ENCODE peak calls at places on chromosomes 7 and 10, in four cellular contexts. One of them, this sample, is unnamed.

GRCh38 chr7:117143580-117143979 is 179.3 kb downstream of the WNT2 start:
- DNase-seq in lower leg skin: no peak
- DNase-seq in psoas muscle: no peak
- DNase-seq in progenitor cell of endocrine pancreas: no peak
- DNase-seq in this sample: no peak

GRCh38 chr10:97752956-97753355 is 16.0 kb downstream of the ZFYVE27 start:
- DNase-seq in progenitor cell of endocrine pancreas: no peak
- DNase-seq in lower leg skin: no peak
- DNase-seq in psoas muscle: no peak
- DNase-seq in this sample: no peak

GRCh38 chr7:115274-115911 is 77.0 kb upstream of the FAM20C start:
- DNase-seq in lower leg skin: no peak
- DNase-seq in progenitor cell of endocrine pancreas: no peak
- DNase-seq in psoas muscle: no peak
- DNase-seq in this sample: no peak

GRCh38 chr7:11404355-11404754 is 427.6 kb downstream of the THSD7A start:
- DNase-seq in progenitor cell of endocrine pancreas: no peak
- DNase-seq in psoas muscle: no peak
- DNase-seq in lower leg skin: no peak
- DNase-seq in this sample: no peak

GRCh38 chr10:79237801-79238520 is 109.3 kb upstream of the PPIF start:
- DNase-seq in psoas muscle: no peak
- DNase-seq in progenitor cell of endocrine pancreas: no peak
- DNase-seq in lower leg skin: no peak
- DNase-seq in this sample: no peak

GRCh38 chr7:139230078-139230477 is 959 bp upstream of the UBN2 start:
- DNase-seq in lower leg skin: no peak
- DNase-seq in psoas muscle: no peak
- DNase-seq in progenitor cell of endocrine pancreas: no peak
- DNase-seq in this sample: no peak

GRCh38 chr10:70374775-70375614 is 7.4 kb downstream of the LRRC20 start:
- DNase-seq in progenitor cell of endocrine pancreas: no peak
- DNase-seq in lower leg skin: no peak
- DNase-seq in psoas muscle: no peak
- DNase-seq in this sample: no peak

GRCh38 chr7:79810945-79811344 is 323.7 kb upstream of the GNAI1 start:
- DNase-seq in lower leg skin: no peak
- DNase-seq in progenitor cell of endocrine pancreas: no peak
- DNase-seq in psoas muscle: no peak
- DNase-seq in this sample: no peak

GRCh38 chr10:84155521-84155920 is 16.2 kb downstream of the GHITM start:
- DNase-seq in progenitor cell of endocrine pancreas: no peak
- DNase-seq in psoas muscle: no peak
- DNase-seq in lower leg skin: no peak
- DNase-seq in this sample: no peak

GRCh38 chr7:102992820-102993531 is 80.2 kb downstream of the LRRC17 start:
- DNase-seq in psoas muscle: no peak
- DNase-seq in progenitor cell of endocrine pancreas: no peak
- DNase-seq in lower leg skin: no peak
- DNase-seq in this sample: no peak

GRCh38 chr10:101030492-101031127 is 319 bp downstream of the PDZD7 start:
- DNase-seq in lower leg skin: no peak
- DNase-seq in progenitor cell of endocrine pancreas: no peak
- DNase-seq in psoas muscle: no peak
- DNase-seq in this sample: no peak

GRCh38 chr10:51468424-51468823 is 231.0 kb downstream of the CSTF2T start:
- DNase-seq in psoas muscle: no peak
- DNase-seq in progenitor cell of endocrine pancreas: no peak
- DNase-seq in lower leg skin: no peak
- DNase-seq in this sample: no peak

GRCh38 chr7:123492485-123492884 is 41.9 kb downstream of the IQUB start:
- DNase-seq in lower leg skin: no peak
- DNase-seq in psoas muscle: no peak
- DNase-seq in progenitor cell of endocrine pancreas: no peak
- DNase-seq in this sample: no peak

GRCh38 chr10:33386926-33387325 is 52.5 kb upstream of the NRP1 start:
- DNase-seq in progenitor cell of endocrine pancreas: no peak
- DNase-seq in psoas muscle: no peak
- DNase-seq in lower leg skin: no peak
- DNase-seq in this sample: no peak

GRCh38 chr7:42886129-42886528 is 25.7 kb downstream of the C7orf25 start:
- DNase-seq in psoas muscle: no peak
- DNase-seq in lower leg skin: no peak
- DNase-seq in progenitor cell of endocrine pancreas: no peak
- DNase-seq in this sample: no peak

GRCh38 chr7:39609462-39610149 is 13.8 kb upstream of the RALA start:
- DNase-seq in progenitor cell of endocrine pancreas: peak
- DNase-seq in psoas muscle: peak
- DNase-seq in lower leg skin: no peak
- DNase-seq in this sample: no peak

GRCh38 chr10:19003341-19003740 is 45.3 kb upstream of the MALRD1 start:
- DNase-seq in lower leg skin: no peak
- DNase-seq in progenitor cell of endocrine pancreas: no peak
- DNase-seq in psoas muscle: no peak
- DNase-seq in this sample: no peak

GRCh38 chr7:25965405-25966123 is 186.4 kb upstream of the NFE2L3 start:
- DNase-seq in lower leg skin: no peak
- DNase-seq in progenitor cell of endocrine pancreas: no peak
- DNase-seq in psoas muscle: no peak
- DNase-seq in this sample: no peak

GRCh38 chr10:84493951-84494848 is 165.8 kb downstream of the CCSER2 start:
- DNase-seq in progenitor cell of endocrine pancreas: no peak
- DNase-seq in psoas muscle: no peak
- DNase-seq in lower leg skin: no peak
- DNase-seq in this sample: no peak

GRCh38 chr10:121303273-121303890 is 294.9 kb downstream of the FGFR2 start:
- DNase-seq in progenitor cell of endocrine pancreas: no peak
- DNase-seq in psoas muscle: no peak
- DNase-seq in lower leg skin: no peak
- DNase-seq in this sample: no peak

GRCh38 chr10:79286318-79286951 is 60.8 kb upstream of the PPIF start:
- DNase-seq in progenitor cell of endocrine pancreas: no peak
- DNase-seq in psoas muscle: peak
- DNase-seq in lower leg skin: peak
- DNase-seq in this sample: peak

GRCh38 chr10:125035136-125035535 is 93.2 kb downstream of the ZRANB1 start:
- DNase-seq in lower leg skin: no peak
- DNase-seq in psoas muscle: no peak
- DNase-seq in progenitor cell of endocrine pancreas: no peak
- DNase-seq in this sample: no peak

GRCh38 chr10:16788125-16788524 is 29.1 kb downstream of the RSU1 start:
- DNase-seq in progenitor cell of endocrine pancreas: no peak
- DNase-seq in lower leg skin: no peak
- DNase-seq in psoas muscle: no peak
- DNase-seq in this sample: no peak

GRCh38 chr7:107396990-107397389 is 72.9 kb upstream of the GPR22 start:
- DNase-seq in psoas muscle: no peak
- DNase-seq in progenitor cell of endocrine pancreas: no peak
- DNase-seq in lower leg skin: no peak
- DNase-seq in this sample: no peak

GRCh38 chr10:90723416-90724068 is 134.3 kb downstream of the HTR7 start:
- DNase-seq in progenitor cell of endocrine pancreas: no peak
- DNase-seq in lower leg skin: no peak
- DNase-seq in psoas muscle: no peak
- DNase-seq in this sample: no peak

GRCh38 chr10:90712529-90712928 is 145.3 kb downstream of the HTR7 start:
- DNase-seq in progenitor cell of endocrine pancreas: no peak
- DNase-seq in lower leg skin: no peak
- DNase-seq in psoas muscle: no peak
- DNase-seq in this sample: no peak

GRCh38 chr10:90722832-90723231 is 135.0 kb downstream of the HTR7 start:
- DNase-seq in progenitor cell of endocrine pancreas: no peak
- DNase-seq in lower leg skin: no peak
- DNase-seq in psoas muscle: no peak
- DNase-seq in this sample: no peak

GRCh38 chr10:90718185-90718584 is 139.7 kb downstream of the HTR7 start:
- DNase-seq in lower leg skin: no peak
- DNase-seq in psoas muscle: no peak
- DNase-seq in progenitor cell of endocrine pancreas: no peak
- DNase-seq in this sample: no peak
- TF ChIP-seq CTCF in lower leg skin: no peak
- TF ChIP-seq CTCF in psoas muscle: no peak
- TF ChIP-seq CTCF in progenitor cell of endocrine pancreas: no peak
- TF ChIP-seq CTCF in this sample: no peak

GRCh38 chr10:72096115-72097000 is 8.0 kb upstream of the SPOCK2 start:
- DNase-seq in progenitor cell of endocrine pancreas: no peak
- DNase-seq in lower leg skin: no peak
- DNase-seq in psoas muscle: no peak
- DNase-seq in this sample: no peak
- TF ChIP-seq CTCF in progenitor cell of endocrine pancreas: no peak
- TF ChIP-seq CTCF in lower leg skin: no peak
- TF ChIP-seq CTCF in psoas muscle: no peak
- TF ChIP-seq CTCF in this sample: no peak

GRCh38 chr7:98205162-98205845 is 5.9 kb upstream of the BHLHA15 start:
- DNase-seq in psoas muscle: no peak
- DNase-seq in lower leg skin: no peak
- DNase-seq in progenitor cell of endocrine pancreas: no peak
- DNase-seq in this sample: no peak
- TF ChIP-seq CTCF in psoas muscle: no peak
- TF ChIP-seq CTCF in lower leg skin: no peak
- TF ChIP-seq CTCF in progenitor cell of endocrine pancreas: no peak
- TF ChIP-seq CTCF in this sample: no peak

DNA sequence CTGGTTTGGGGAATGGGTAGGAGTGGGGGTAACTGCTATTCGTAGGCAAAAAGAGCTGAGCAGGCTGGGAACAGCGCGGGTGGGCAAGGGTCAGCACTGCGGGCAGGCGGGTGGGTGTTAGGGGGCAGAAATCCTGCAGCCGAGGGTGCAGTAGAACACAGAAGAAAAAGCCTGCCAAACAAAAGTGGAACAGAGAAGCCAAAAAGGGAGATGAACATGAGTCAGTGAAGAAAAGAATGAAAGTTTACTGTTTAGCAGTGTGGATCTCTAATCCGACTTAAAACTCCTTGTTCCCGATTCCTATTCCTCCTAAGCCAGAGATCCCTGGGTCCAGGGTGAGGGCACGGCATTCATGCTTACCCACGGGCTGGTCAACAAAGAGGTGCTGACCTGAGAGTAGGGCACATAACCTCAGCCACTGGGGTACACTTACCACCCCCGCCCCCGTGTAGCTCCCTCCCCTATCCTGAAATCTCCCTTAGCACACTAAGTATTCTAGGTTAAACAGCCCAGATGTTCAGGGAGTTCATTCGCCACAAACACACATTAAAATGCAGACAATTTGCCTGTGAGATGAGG is 27.1 kb downstream of the PRSS2 start:
- DNase-seq in lower leg skin: no peak
- DNase-seq in psoas muscle: no peak
- DNase-seq in progenitor cell of endocrine pancreas: no peak
- DNase-seq in this sample: no peak
- TF ChIP-seq CTCF in lower leg skin: no peak
- TF ChIP-seq CTCF in psoas muscle: no peak
- TF ChIP-seq CTCF in progenitor cell of endocrine pancreas: no peak
- TF ChIP-seq CTCF in this sample: no peak

DNA sequence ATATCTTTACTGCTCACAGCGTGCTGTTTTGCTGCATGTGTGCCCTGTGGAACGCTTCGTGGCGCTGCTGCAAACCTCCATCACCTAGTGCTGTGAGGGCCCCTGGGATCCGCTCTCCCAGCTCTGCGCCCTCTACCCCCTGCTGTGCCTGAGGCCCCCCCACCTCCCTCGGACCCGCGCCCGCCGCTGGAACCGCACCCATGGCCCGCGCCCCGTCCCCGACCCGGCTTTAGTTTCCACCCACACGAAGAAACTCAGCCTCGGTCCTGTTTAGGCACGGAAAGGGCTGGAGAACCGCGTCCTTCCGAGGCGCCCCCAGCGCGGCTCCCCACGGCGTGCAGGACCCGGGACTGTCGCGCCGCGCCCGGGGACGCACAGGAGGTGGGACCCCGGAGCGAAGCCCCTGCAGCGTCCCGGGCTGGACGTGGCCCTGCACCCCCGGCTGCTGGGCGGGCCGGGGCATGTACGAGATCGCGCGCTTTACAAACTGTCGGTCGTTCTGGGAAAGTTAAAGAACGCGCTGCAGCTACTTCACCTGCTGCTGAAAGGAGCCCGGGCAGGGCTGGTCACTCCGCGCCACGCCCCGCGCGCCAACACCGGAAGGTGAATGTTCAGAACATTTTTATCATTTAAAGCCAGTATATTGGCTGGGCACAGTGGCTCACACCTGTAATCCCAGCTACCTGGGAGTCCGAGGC is 54.3 kb downstream of the BMS1 start:
- DNase-seq in lower leg skin: no peak
- DNase-seq in psoas muscle: no peak
- DNase-seq in progenitor cell of endocrine pancreas: no peak
- DNase-seq in this sample: no peak
- TF ChIP-seq CTCF in lower leg skin: no peak
- TF ChIP-seq CTCF in psoas muscle: no peak
- TF ChIP-seq CTCF in progenitor cell of endocrine pancreas: no peak
- TF ChIP-seq CTCF in this sample: no peak

DNA sequence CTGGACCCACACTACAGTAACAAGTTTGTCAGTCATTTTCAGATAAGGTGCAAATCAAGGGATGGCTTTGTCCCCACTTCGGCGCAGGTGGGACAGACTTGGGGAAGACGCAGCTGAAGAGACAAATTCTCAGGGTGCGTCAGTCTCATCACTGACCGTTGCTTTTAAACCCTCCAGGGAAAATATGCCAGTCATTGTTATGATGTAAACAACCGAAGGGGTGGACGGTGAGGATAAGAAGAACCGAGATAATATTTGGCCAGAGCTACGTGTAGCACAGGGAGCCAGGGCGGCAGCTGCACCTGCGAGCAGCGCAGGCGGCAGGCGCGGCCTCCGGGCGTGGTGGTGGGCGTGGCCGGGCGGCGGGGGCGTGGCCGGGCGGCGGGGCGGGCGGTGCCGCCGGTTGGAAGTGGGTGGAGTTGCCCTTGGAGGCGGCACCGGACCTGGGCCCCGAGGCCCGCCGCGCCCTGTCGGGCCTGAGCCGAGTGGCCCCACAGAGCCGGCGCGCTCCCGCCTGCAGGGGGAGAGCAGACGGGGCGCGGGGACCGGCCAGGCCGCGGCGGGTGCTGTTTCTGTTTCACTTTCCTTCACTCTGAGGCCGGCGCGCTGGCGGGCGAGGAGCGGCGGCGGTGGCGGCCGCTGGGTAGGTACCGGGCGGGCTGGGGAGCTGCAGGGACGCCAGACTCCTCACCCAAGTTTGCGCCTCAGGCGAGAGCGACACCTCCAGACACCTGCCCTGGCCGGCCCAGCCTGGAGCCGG is at the start of gene PCGF5:
- DNase-seq in progenitor cell of endocrine pancreas: peak
- DNase-seq in psoas muscle: peak
- DNase-seq in lower leg skin: peak
- DNase-seq in this sample: peak
- TF ChIP-seq CTCF in progenitor cell of endocrine pancreas: peak
- TF ChIP-seq CTCF in psoas muscle: peak
- TF ChIP-seq CTCF in lower leg skin: no peak
- TF ChIP-seq CTCF in this sample: no peak

GRCh38 chr10:114768394-114768786 is 53.2 kb upstream of the FHIP2A start:
- DNase-seq in psoas muscle: no peak
- DNase-seq in progenitor cell of endocrine pancreas: no peak
- DNase-seq in lower leg skin: no peak
- DNase-seq in this sample: no peak

GRCh38 chr10:114766470-114766869 is 55.1 kb upstream of the FHIP2A start:
- DNase-seq in progenitor cell of endocrine pancreas: no peak
- DNase-seq in psoas muscle: no peak
- DNase-seq in lower leg skin: no peak
- DNase-seq in this sample: no peak

GRCh38 chr10:114767101-114767588 is 54.4 kb upstream of the FHIP2A start:
- DNase-seq in psoas muscle: no peak
- DNase-seq in lower leg skin: no peak
- DNase-seq in progenitor cell of endocrine pancreas: no peak
- DNase-seq in this sample: no peak

GRCh38 chr10:114770009-114770408 is 51.6 kb upstream of the FHIP2A start:
- DNase-seq in psoas muscle: no peak
- DNase-seq in lower leg skin: no peak
- DNase-seq in progenitor cell of endocrine pancreas: no peak
- DNase-seq in this sample: no peak

GRCh38 chr10:114767589-114768393 is 53.8 kb upstream of the FHIP2A start:
- DNase-seq in psoas muscle: peak
- DNase-seq in lower leg skin: no peak
- DNase-seq in progenitor cell of endocrine pancreas: peak
- DNase-seq in this sample: no peak
- TF ChIP-seq CTCF in psoas muscle: no peak
- TF ChIP-seq CTCF in lower leg skin: no peak
- TF ChIP-seq CTCF in progenitor cell of endocrine pancreas: no peak
- TF ChIP-seq CTCF in this sample: no peak

This sample was measured in omental fat pad.